ENCODE peak calls at places on chromosomes 16 and 17, in seven cellular contexts. X is hepatocyte; H is T-cell; J is non-pigmented ciliary epithelial cell; U is activated naive CD4-positive, alpha-beta T cell; K is K562; O is iris pigment epithelial cell. V is an unnamed sample.

GRCh38 chr16:72467157-72467759 is 295.3 kb upstream of the PMFBP1 start:
- DNase-seq in X (peak; percentile 60), H (no peak), J (no peak), U (no peak), K (peak; percentile 7), O (peak; percentile 68), V (peak; percentile 6)

GRCh38 chr17:78748730-78749317 is 33.2 kb downstream of the CYTH1 start:
- DNase-seq in X (no peak), H (peak; percentile 77), J (no peak), U (peak; percentile 63), K (no peak), O (peak; percentile 39), V (no peak)

GRCh38 chr17:27565874-27566672 is 64.9 kb upstream of the LGALS9 start:
- DNase-seq in X (no peak), H (no peak), J (no peak), U (no peak), K (no peak), O (peak; percentile 67), V (no peak)

GRCh38 chr16:85629326-85629725 is 16.2 kb downstream of the GSE1 start:
- DNase-seq in X (no peak), H (no peak), J (no peak), U (no peak), K (no peak), O (no peak), V (no peak)

GRCh38 chr17:50765454-50766221 is 1.7 kb downstream of the ANKRD40CL start:
- DNase-seq in X (no peak), H (no peak), J (no peak), U (no peak), K (no peak), O (no peak), V (no peak)

GRCh38 chr16:27867122-27868110 is 196.1 kb downstream of the GSG1L start:
- DNase-seq in X (peak; percentile 81), H (peak; percentile 3), J (peak; percentile 28), U (no peak), K (peak; percentile 99), O (peak; percentile 81), V (peak; percentile 8)

GRCh38 chr16:88899901-88900648 is 33.6 kb upstream of the PABPN1L start:
- DNase-seq in X (no peak), H (no peak), J (no peak), U (no peak), K (no peak), O (no peak), V (no peak)

GRCh38 chr16:778909-779527 is 9.2 kb downstream of the RPUSD1 start:
- DNase-seq in X (no peak), H (no peak), J (no peak), U (no peak), K (no peak), O (no peak), V (no peak)

GRCh38 chr16:67605641-67606040 is 39.3 kb upstream of the CARMIL2 start:
- DNase-seq in X (no peak), H (no peak), J (no peak), U (no peak), K (no peak), O (no peak), V (no peak)

GRCh38 chr16:58110590-58111330 is 18.4 kb downstream of the CFAP20 start:
- DNase-seq in X (no peak), H (no peak), J (no peak), U (no peak), K (no peak), O (peak; percentile 27), V (no peak)

GRCh38 chr17:17750881-17751280 is 69.6 kb downstream of the RAI1 start:
- DNase-seq in X (no peak), H (no peak), J (no peak), U (no peak), K (no peak), O (no peak), V (no peak)

V was measured in AG04450.